ENCODE peak calls at places on chromosomes 13 and 19, in eight cellular contexts. One of them, this sample, is unnamed.

GRCh38 chr19:54551293-54551692 is 22.3 kb upstream of the LILRA2 start:
- DNase-seq in K562: no peak
- DNase-seq in lower lobe of right lung: no peak
- DNase-seq in fibroblast of mammary gland: no peak
- DNase-seq in CD8-positive, alpha-beta T cell: peak
- DNase-seq in ascending aorta: no peak
- DNase-seq in cardiac fibroblast: no peak
- DNase-seq in AG10803: no peak
- DNase-seq in this sample: no peak

GRCh38 chr19:57675881-57676280 is 5.9 kb upstream of the ZNF551 start:
- DNase-seq in AG10803: peak
- DNase-seq in ascending aorta: no peak
- DNase-seq in K562: no peak
- DNase-seq in fibroblast of mammary gland: peak
- DNase-seq in lower lobe of right lung: no peak
- DNase-seq in CD8-positive, alpha-beta T cell: no peak
- DNase-seq in cardiac fibroblast: no peak
- DNase-seq in this sample: no peak

GRCh38 chr19:1019980-1020867 is 699 bp downstream of the TMEM259 start:
- DNase-seq in lower lobe of right lung: peak
- DNase-seq in CD8-positive, alpha-beta T cell: no peak
- DNase-seq in K562: peak
- DNase-seq in ascending aorta: no peak
- DNase-seq in fibroblast of mammary gland: no peak
- DNase-seq in cardiac fibroblast: no peak
- DNase-seq in AG10803: no peak
- DNase-seq in this sample: peak

GRCh38 chr13:24802074-24802473 is 38.1 kb downstream of the RNF17 start:
- DNase-seq in K562: peak
- DNase-seq in lower lobe of right lung: no peak
- DNase-seq in ascending aorta: no peak
- DNase-seq in cardiac fibroblast: no peak
- DNase-seq in CD8-positive, alpha-beta T cell: no peak
- DNase-seq in fibroblast of mammary gland: peak
- DNase-seq in AG10803: peak
- DNase-seq in this sample: peak

GRCh38 chr13:39897636-39898035 is 242.2 kb downstream of the COG6 start:
- DNase-seq in lower lobe of right lung: no peak
- DNase-seq in fibroblast of mammary gland: peak
- DNase-seq in ascending aorta: no peak
- DNase-seq in CD8-positive, alpha-beta T cell: no peak
- DNase-seq in AG10803: no peak
- DNase-seq in K562: no peak
- DNase-seq in cardiac fibroblast: peak
- DNase-seq in this sample: no peak

GRCh38 chr13:79407349-79407979 is 1.4 kb upstream of the RBM26 start:
- DNase-seq in lower lobe of right lung: no peak
- DNase-seq in K562: no peak
- DNase-seq in AG10803: no peak
- DNase-seq in ascending aorta: no peak
- DNase-seq in cardiac fibroblast: no peak
- DNase-seq in fibroblast of mammary gland: no peak
- DNase-seq in CD8-positive, alpha-beta T cell: no peak
- DNase-seq in this sample: no peak

GRCh38 chr19:2623743-2624142 is 78.8 kb downstream of the GNG7 start:
- DNase-seq in ascending aorta: no peak
- DNase-seq in cardiac fibroblast: no peak
- DNase-seq in CD8-positive, alpha-beta T cell: no peak
- DNase-seq in K562: no peak
- DNase-seq in fibroblast of mammary gland: no peak
- DNase-seq in AG10803: no peak
- DNase-seq in lower lobe of right lung: no peak
- DNase-seq in this sample: no peak

GRCh38 chr13:47904239-47904638 is 96.8 kb downstream of the SUCLA2 start:
- DNase-seq in fibroblast of mammary gland: no peak
- DNase-seq in cardiac fibroblast: no peak
- DNase-seq in K562: peak
- DNase-seq in CD8-positive, alpha-beta T cell: no peak
- DNase-seq in lower lobe of right lung: no peak
- DNase-seq in AG10803: no peak
- DNase-seq in ascending aorta: no peak
- DNase-seq in this sample: no peak

GRCh38 chr13:112579310-112579843 is 8.6 kb downstream of the TUBGCP3 start:
- DNase-seq in AG10803: no peak
- DNase-seq in K562: no peak
- DNase-seq in lower lobe of right lung: no peak
- DNase-seq in ascending aorta: no peak
- DNase-seq in fibroblast of mammary gland: no peak
- DNase-seq in cardiac fibroblast: no peak
- DNase-seq in CD8-positive, alpha-beta T cell: no peak
- DNase-seq in this sample: no peak

GRCh38 chr19:47027586-47028371 is 8.1 kb downstream of the NPAS1 start:
- DNase-seq in fibroblast of mammary gland: no peak
- DNase-seq in K562: no peak
- DNase-seq in cardiac fibroblast: no peak
- DNase-seq in CD8-positive, alpha-beta T cell: no peak
- DNase-seq in lower lobe of right lung: no peak
- DNase-seq in AG10803: no peak
- DNase-seq in ascending aorta: no peak
- DNase-seq in this sample: no peak

GRCh38 chr19:10828981-10829821 is 6.8 kb downstream of the TMED1 start:
- DNase-seq in CD8-positive, alpha-beta T cell: no peak
- DNase-seq in lower lobe of right lung: peak
- DNase-seq in fibroblast of mammary gland: no peak
- DNase-seq in K562: no peak
- DNase-seq in ascending aorta: no peak
- DNase-seq in cardiac fibroblast: no peak
- DNase-seq in AG10803: no peak
- DNase-seq in this sample: no peak
- TF ChIP-seq CTCF in CD8-positive, alpha-beta T cell: no peak
- TF ChIP-seq CTCF in lower lobe of right lung: no peak
- TF ChIP-seq CTCF in fibroblast of mammary gland: peak
- TF ChIP-seq CTCF in K562: peak
- TF ChIP-seq CTCF in ascending aorta: no peak
- TF ChIP-seq CTCF in cardiac fibroblast: peak
- TF ChIP-seq CTCF in AG10803: no peak
- TF ChIP-seq CTCF in this sample: no peak

GRCh38 chr19:17641181-17641580 is 47.0 kb downstream of the UNC13A start:
- DNase-seq in lower lobe of right lung: peak
- DNase-seq in AG10803: no peak
- DNase-seq in ascending aorta: no peak
- DNase-seq in cardiac fibroblast: no peak
- DNase-seq in K562: no peak
- DNase-seq in fibroblast of mammary gland: no peak
- DNase-seq in CD8-positive, alpha-beta T cell: no peak
- DNase-seq in this sample: no peak
- H3K4me3 ChIP-seq in lower lobe of right lung: no peak
- H3K4me3 ChIP-seq in AG10803: no peak
- H3K4me3 ChIP-seq in ascending aorta: no peak
- H3K4me3 ChIP-seq in cardiac fibroblast: no peak
- H3K4me3 ChIP-seq in K562: no peak
- H3K4me3 ChIP-seq in fibroblast of mammary gland: no peak
- H3K4me3 ChIP-seq in CD8-positive, alpha-beta T cell: no peak
- H3K4me3 ChIP-seq in this sample: no peak

GRCh38 chr19:29724102-29724641 is 9.1 kb upstream of the C19orf12 start:
- DNase-seq in ascending aorta: no peak
- DNase-seq in AG10803: no peak
- DNase-seq in CD8-positive, alpha-beta T cell: peak
- DNase-seq in lower lobe of right lung: no peak
- DNase-seq in K562: no peak
- DNase-seq in cardiac fibroblast: peak
- DNase-seq in fibroblast of mammary gland: no peak
- DNase-seq in this sample: peak
- TF ChIP-seq CTCF in ascending aorta: no peak
- TF ChIP-seq CTCF in AG10803: no peak
- TF ChIP-seq CTCF in CD8-positive, alpha-beta T cell: no peak
- TF ChIP-seq CTCF in lower lobe of right lung: no peak
- TF ChIP-seq CTCF in K562: no peak
- TF ChIP-seq CTCF in cardiac fibroblast: no peak
- TF ChIP-seq CTCF in fibroblast of mammary gland: no peak
- TF ChIP-seq CTCF in this sample: no peak

GRCh38 chr19:41187884-41188279 is 5.1 kb upstream of the CYP2S1 start:
- DNase-seq in ascending aorta: no peak
- DNase-seq in cardiac fibroblast: no peak
- DNase-seq in fibroblast of mammary gland: no peak
- DNase-seq in lower lobe of right lung: no peak
- DNase-seq in CD8-positive, alpha-beta T cell: no peak
- DNase-seq in AG10803: no peak
- DNase-seq in K562: no peak
- DNase-seq in this sample: no peak

GRCh38 chr19:41192574-41193419 is at the start of gene CYP2S1:
- DNase-seq in lower lobe of right lung: peak
- DNase-seq in CD8-positive, alpha-beta T cell: no peak
- DNase-seq in ascending aorta: no peak
- DNase-seq in fibroblast of mammary gland: no peak
- DNase-seq in cardiac fibroblast: no peak
- DNase-seq in AG10803: no peak
- DNase-seq in K562: peak
- DNase-seq in this sample: peak

GRCh38 chr19:41189425-41190065 is 3.5 kb upstream of the CYP2S1 start:
- DNase-seq in cardiac fibroblast: no peak
- DNase-seq in K562: no peak
- DNase-seq in fibroblast of mammary gland: no peak
- DNase-seq in lower lobe of right lung: no peak
- DNase-seq in CD8-positive, alpha-beta T cell: no peak
- DNase-seq in AG10803: no peak
- DNase-seq in ascending aorta: no peak
- DNase-seq in this sample: no peak

DNA sequence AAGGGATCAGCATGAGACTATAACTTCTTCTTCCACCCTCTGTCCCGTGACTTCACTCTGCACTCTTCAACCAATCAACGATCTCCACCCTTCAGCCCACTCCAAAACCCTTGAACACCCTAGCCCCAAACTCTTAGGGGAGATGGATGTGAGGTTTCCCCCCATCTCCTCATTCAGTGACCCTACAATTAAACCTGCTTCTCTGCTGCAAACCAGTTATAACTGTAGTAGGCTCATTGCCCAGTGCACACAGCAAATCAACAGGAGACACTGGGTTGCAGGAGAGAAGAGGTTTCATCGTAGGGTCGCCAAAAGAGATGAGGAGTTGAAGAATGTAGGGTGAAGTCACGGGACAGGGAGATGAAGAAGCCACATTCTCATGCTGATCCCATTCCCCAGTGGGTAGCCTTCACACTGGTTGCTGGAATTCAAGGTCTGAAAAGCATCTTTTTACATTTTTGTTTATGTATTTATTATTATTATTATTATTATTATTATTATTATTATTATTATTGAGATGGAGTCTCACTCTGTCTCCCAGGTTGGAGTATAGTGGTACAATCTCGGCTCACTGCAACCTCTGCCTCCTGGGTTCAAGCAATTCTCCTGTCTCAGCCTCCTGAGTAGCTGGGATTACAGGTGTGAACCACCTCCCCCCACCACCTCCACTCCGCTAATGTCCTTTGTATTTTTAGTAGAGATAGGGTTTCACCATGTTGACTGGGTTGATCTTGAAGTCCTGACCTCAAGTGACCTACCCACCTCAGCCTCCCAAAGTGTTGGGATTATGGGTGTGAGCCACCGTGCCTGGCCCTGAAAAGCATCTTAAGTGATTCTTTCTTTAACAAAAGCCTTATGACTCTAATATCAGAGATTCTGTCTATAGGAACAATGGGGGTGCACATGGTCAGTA is 5.8 kb upstream of the CYP2S1 start:
- DNase-seq in K562: no peak
- DNase-seq in AG10803: no peak
- DNase-seq in lower lobe of right lung: no peak
- DNase-seq in ascending aorta: no peak
- DNase-seq in fibroblast of mammary gland: no peak
- DNase-seq in cardiac fibroblast: no peak
- DNase-seq in CD8-positive, alpha-beta T cell: no peak
- DNase-seq in this sample: no peak
- H3K4me3 ChIP-seq in K562: no peak
- H3K4me3 ChIP-seq in AG10803: no peak
- H3K4me3 ChIP-seq in lower lobe of right lung: no peak
- H3K4me3 ChIP-seq in ascending aorta: no peak
- H3K4me3 ChIP-seq in fibroblast of mammary gland: no peak
- H3K4me3 ChIP-seq in cardiac fibroblast: no peak
- H3K4me3 ChIP-seq in CD8-positive, alpha-beta T cell: no peak
- H3K4me3 ChIP-seq in this sample: no peak

GRCh38 chr19:50906217-50906616 is 5.0 kb downstream of the KLK4 start:
- DNase-seq in lower lobe of right lung: no peak
- DNase-seq in CD8-positive, alpha-beta T cell: peak
- DNase-seq in AG10803: no peak
- DNase-seq in fibroblast of mammary gland: peak
- DNase-seq in ascending aorta: no peak
- DNase-seq in cardiac fibroblast: peak
- DNase-seq in K562: peak
- DNase-seq in this sample: no peak
- TF ChIP-seq CTCF in lower lobe of right lung: peak
- TF ChIP-seq CTCF in CD8-positive, alpha-beta T cell: no peak
- TF ChIP-seq CTCF in AG10803: peak
- TF ChIP-seq CTCF in fibroblast of mammary gland: peak
- TF ChIP-seq CTCF in ascending aorta: no peak
- TF ChIP-seq CTCF in cardiac fibroblast: peak
- TF ChIP-seq CTCF in K562: peak
- TF ChIP-seq CTCF in this sample: peak

GRCh38 chr19:45780146-45780447 is 2.2 kb downstream of the DMPK start:
- DNase-seq in CD8-positive, alpha-beta T cell: no peak
- DNase-seq in AG10803: no peak
- DNase-seq in ascending aorta: no peak
- DNase-seq in cardiac fibroblast: no peak
- DNase-seq in fibroblast of mammary gland: no peak
- DNase-seq in lower lobe of right lung: no peak
- DNase-seq in K562: no peak
- DNase-seq in this sample: no peak

GRCh38 chr19:45782820-45783785 is 813 bp upstream of the DMPK start:
- DNase-seq in fibroblast of mammary gland: peak
- DNase-seq in AG10803: peak
- DNase-seq in lower lobe of right lung: no peak
- DNase-seq in K562: no peak
- DNase-seq in ascending aorta: no peak
- DNase-seq in CD8-positive, alpha-beta T cell: no peak
- DNase-seq in cardiac fibroblast: peak
- DNase-seq in this sample: peak

GRCh38 chr19:45782162-45782623 is at the start of gene DMPK:
- DNase-seq in lower lobe of right lung: no peak
- DNase-seq in fibroblast of mammary gland: no peak
- DNase-seq in K562: no peak
- DNase-seq in CD8-positive, alpha-beta T cell: no peak
- DNase-seq in ascending aorta: no peak
- DNase-seq in cardiac fibroblast: peak
- DNase-seq in AG10803: no peak
- DNase-seq in this sample: peak

GRCh38 chr19:45780448-45781281 is 1.6 kb downstream of the DMPK start:
- DNase-seq in fibroblast of mammary gland: no peak
- DNase-seq in lower lobe of right lung: no peak
- DNase-seq in CD8-positive, alpha-beta T cell: no peak
- DNase-seq in K562: peak
- DNase-seq in ascending aorta: no peak
- DNase-seq in cardiac fibroblast: no peak
- DNase-seq in AG10803: no peak
- DNase-seq in this sample: no peak

GRCh38 chr19:45781282-45782161 is 768 bp downstream of the DMPK start:
- DNase-seq in lower lobe of right lung: no peak
- DNase-seq in CD8-positive, alpha-beta T cell: no peak
- DNase-seq in AG10803: no peak
- DNase-seq in K562: no peak
- DNase-seq in cardiac fibroblast: no peak
- DNase-seq in ascending aorta: no peak
- DNase-seq in fibroblast of mammary gland: no peak
- DNase-seq in this sample: peak
- H3K4me3 ChIP-seq in lower lobe of right lung: peak
- H3K4me3 ChIP-seq in CD8-positive, alpha-beta T cell: no peak
- H3K4me3 ChIP-seq in AG10803: peak
- H3K4me3 ChIP-seq in K562: no peak
- H3K4me3 ChIP-seq in cardiac fibroblast: peak
- H3K4me3 ChIP-seq in ascending aorta: peak
- H3K4me3 ChIP-seq in fibroblast of mammary gland: peak
- H3K4me3 ChIP-seq in this sample: no peak

This sample was measured in epithelial cell of esophagus.